ENCODE peak calls at places on chromosome 12, in five cellular contexts. P, C, W, L and B are unnamed samples.

GRCh38 chr12:55996201-55996714 is 818 bp upstream of the SUOX start:
- DNase-seq in L (no peak), W (peak; percentile 68), P (peak; percentile 59), C (peak; percentile 80), B (peak; percentile 53)

GRCh38 chr12:127245009-127245408 is 1022.0 kb upstream of the TMEM132C start:
- DNase-seq in P (no peak), L (no peak), W (no peak), C (no peak), B (no peak)

GRCh38 chr12:100083308-100083707 is 59.4 kb downstream of the BLTP3B start:
- DNase-seq in C (no peak), P (no peak), L (no peak), W (no peak), B (no peak)

GRCh38 chr12:50734409-50735263 is 29.3 kb upstream of the ATF1 start:
- DNase-seq in P (no peak), W (peak; percentile 44), C (peak; percentile 29), L (no peak), B (no peak)

GRCh38 chr12:102879-103168 is 36.3 kb downstream of the IQSEC3 start:
- DNase-seq in W (no peak), P (no peak), C (no peak), L (no peak), B (no peak)

GRCh38 chr12:11810962-11811361 is 161.5 kb downstream of the ETV6 start:
- DNase-seq in L (no peak), C (no peak), W (peak; percentile 43), P (no peak), B (no peak)

GRCh38 chr12:112473056-112473455 is 54.3 kb downstream of the PTPN11 start:
- DNase-seq in P (no peak), L (no peak), W (no peak), C (no peak), B (no peak)

GRCh38 chr12:67671892-67672291 is 23.3 kb downstream of the DYRK2 start:
- DNase-seq in C (no peak), P (no peak), L (no peak), W (no peak), B (no peak)

GRCh38 chr12:20383612-20384011 is 15.3 kb downstream of the PDE3A start:
- DNase-seq in W (no peak), P (no peak), C (no peak), L (no peak), B (no peak)

GRCh38 chr12:120399531-120399930 is 30.6 kb upstream of the MSI1 start:
- DNase-seq in L (no peak), W (peak; percentile 49), P (no peak), C (no peak), B (no peak)

GRCh38 chr12:113732916-113733315 is 233.2 kb downstream of the RBM19 start:
- DNase-seq in P (no peak), W (no peak), C (no peak), L (no peak), B (no peak)

GRCh38 chr12:21509768-21510167 is 8.2 kb downstream of the GOLT1B start:
- DNase-seq in W (peak; percentile 46), P (no peak), C (peak; percentile 45), L (no peak), B (no peak)

GRCh38 chr12:51900323-51900889 is 6.9 kb upstream of the ACVRL1 start:
- DNase-seq in W (no peak), P (no peak), L (no peak), C (no peak), B (no peak)

GRCh38 chr12:1353451-1353850 is 240.9 kb downstream of the FBXL14 start:
- DNase-seq in C (no peak), L (no peak), P (no peak), W (no peak), B (no peak)

GRCh38 chr12:47145188-47145587 is 65.4 kb upstream of the AMIGO2 start:
- DNase-seq in P (no peak), L (no peak), W (no peak), C (peak; percentile 70), B (no peak)

GRCh38 chr12:109331546-109331945 is 16.2 kb upstream of the MYO1H start:
- DNase-seq in C (no peak), L (no peak), W (no peak), P (no peak), B (no peak)

GRCh38 chr12:120725151-120725658 is 421 bp upstream of the ACADS start:
- DNase-seq in P (no peak), C (no peak), W (no peak), L (no peak), B (no peak)

GRCh38 chr12:93591137-93591868 is 18.8 kb downstream of the SOCS2 start:
- DNase-seq in L (peak; percentile 53), W (peak; percentile 66), C (peak; percentile 30), P (peak; percentile 26), B (no peak)

GRCh38 chr12:13004368-13004767 is 4.3 kb upstream of the HEBP1 start:
- DNase-seq in W (no peak), L (no peak), C (no peak), P (no peak), B (no peak)

GRCh38 chr12:93982847-93983315 is 165.5 kb upstream of the PLXNC1 start:
- DNase-seq in L (no peak), C (peak; percentile 30), P (no peak), W (no peak), B (no peak)

GRCh38 chr12:92431146-92431545 is 271.6 kb upstream of the PLEKHG7 start:
- DNase-seq in L (no peak), P (peak; percentile 12), W (no peak), C (peak; percentile 16), B (no peak)

GRCh38 chr12:102169922-102170698 is 27.5 kb downstream of the PMCH start:
- DNase-seq in L (no peak), P (no peak), C (peak; percentile 2), W (peak; percentile 35), B (peak; percentile 0)

GRCh38 chr12:46965880-46966279 is 113.5 kb upstream of the PCED1B start:
- DNase-seq in W (no peak), P (no peak), L (no peak), C (no peak), B (no peak)